ENCODE peak calls at places on chromosomes 12 and 14, in four cellular contexts. N, Y, E and J are unnamed samples.

GRCh38 chr12:3705349-3705675 is 47.6 kb downstream of the CRACR2A start:
- DNase-seq in N (no peak), Y (no peak), E (no peak), J (no peak)

GRCh38 chr14:21913759-21914158 is 240.1 kb upstream of the OR4E1 start:
- DNase-seq in N (no peak), Y (no peak), E (peak), J (no peak)

GRCh38 chr12:115611477-115611876 is 666.0 kb downstream of the MED13L start:
- DNase-seq in N (no peak), Y (peak), E (no peak), J (peak)

GRCh38 chr12:124698211-124698997 is 131.0 kb upstream of the NCOR2 start:
- DNase-seq in N (no peak), Y (no peak), E (no peak), J (no peak)

GRCh38 chr14:65357091-65357490 is 55.4 kb upstream of the FUT8 start:
- DNase-seq in N (no peak), Y (peak), E (no peak), J (no peak)

GRCh38 chr14:71062581-71063303 is 155.5 kb downstream of the PCNX1 start:
- DNase-seq in N (no peak), Y (no peak), E (no peak), J (no peak)

GRCh38 chr12:106953352-106954260 is 2.1 kb upstream of the TMEM263 start:
- DNase-seq in N (no peak), Y (no peak), E (no peak), J (no peak)

GRCh38 chr14:25121342-25122129 is 71.6 kb upstream of the STXBP6 start:
- DNase-seq in N (peak), Y (no peak), E (no peak), J (no peak)

GRCh38 chr14:35366048-35366428 is 38.5 kb downstream of the NFKBIA start:
- DNase-seq in N (no peak), Y (no peak), E (no peak), J (no peak)

GRCh38 chr14:101761881-101762529 is 496 bp downstream of the PPP2R5C start:
- DNase-seq in N (peak), Y (peak), E (no peak), J (no peak)

GRCh38 chr12:64181504-64182291 is 40.4 kb downstream of the KICS2 start:
- DNase-seq in N (peak), Y (peak), E (no peak), J (peak)

GRCh38 chr14:100019156-100019882 is 45.9 kb upstream of the EVL start:
- DNase-seq in N (no peak), Y (no peak), E (no peak), J (no peak)

GRCh38 chr14:79424462-79424861 is 786.8 kb downstream of the DIO2 start:
- DNase-seq in N (no peak), Y (no peak), E (no peak), J (no peak)

GRCh38 chr12:6534914-6535696 is 788 bp downstream of the GAPDH start:
- DNase-seq in N (peak), Y (peak), E (peak), J (peak)

GRCh38 chr14:93676416-93676958 is 111.8 kb downstream of the PRIMA1 start:
- DNase-seq in N (no peak), Y (no peak), E (no peak), J (no peak)